ENCODE peak calls at places on chromosomes 2 and 18, in five cellular contexts. D is K562, A is neuronal stem cell, I is neural progenitor cell, Y is DND-41. S is an unnamed sample.

GRCh38 chr2:203396667-203397066 is 68.5 kb downstream of the ABI2 start:
- DNase-seq in A (no peak), D (peak; percentile 6), I (peak; percentile 39), Y (no peak), S (no peak)

GRCh38 chr2:74070991-74071390 is 76.7 kb downstream of the BOLA3 start:
- DNase-seq in A (no peak), I (no peak), Y (no peak), D (no peak), S (no peak)

GRCh38 chr2:33104052-33104623 is 157.4 kb downstream of the LTBP1 start:
- DNase-seq in Y (no peak), I (no peak), A (no peak), D (no peak), S (no peak)

GRCh38 chr2:167706800-167707199 is 540.6 kb downstream of the STK39 start:
- DNase-seq in A (no peak), D (no peak), Y (no peak), I (no peak), S (no peak)

GRCh38 chr2:113700186-113700841 is 56.1 kb downstream of the SLC35F5 start:
- DNase-seq in A (no peak), Y (no peak), D (peak; percentile 23), I (no peak), S (peak; percentile 76)

GRCh38 chr18:21341141-21341540 is 99.1 kb downstream of the GREB1L start:
- DNase-seq in D (no peak), Y (no peak), A (no peak), I (no peak), S (no peak)

GRCh38 chr18:45248240-45248903 is 366.9 kb upstream of the SLC14A2 start:
- DNase-seq in D (no peak), Y (no peak), A (no peak), I (no peak), S (no peak)

GRCh38 chr18:22999212-22999611 is 66.1 kb downstream of the RBBP8 start:
- DNase-seq in A (no peak), Y (no peak), I (peak; percentile 1), D (no peak), S (no peak)

GRCh38 chr18:42514522-42514921 is 559.5 kb downstream of the PIK3C3 start:
- DNase-seq in Y (no peak), I (no peak), A (no peak), D (no peak), S (no peak)

GRCh38 chr2:235642446-235643107 is 148.7 kb downstream of the AGAP1 start:
- DNase-seq in I (no peak), D (no peak), Y (no peak), A (no peak), S (no peak)

GRCh38 chr2:236712304-236712703 is 142.7 kb downstream of the ACKR3 start:
- DNase-seq in Y (no peak), I (no peak), D (no peak), A (no peak), S (no peak)

GRCh38 chr2:217966399-217967068 is 36.3 kb downstream of the TNS1 start:
- DNase-seq in A (no peak), D (no peak), Y (no peak), I (no peak), S (peak; percentile 41)

GRCh38 chr18:34320267-34320666 is 95.6 kb upstream of the NOL4 start:
- DNase-seq in Y (no peak), D (no peak), A (no peak), I (no peak), S (no peak)

GRCh38 chr2:129801575-129801974 is 177.9 kb upstream of the RAB6C start:
- DNase-seq in A (no peak), Y (no peak), D (no peak), I (no peak), S (no peak)

GRCh38 chr18:939167-939566 is 34.5 kb downstream of the ADCYAP1 start:
- DNase-seq in I (no peak), D (no peak), A (no peak), Y (no peak), S (no peak)

GRCh38 chr2:236831698-236832097 is 254.0 kb upstream of the COPS8 start:
- DNase-seq in A (no peak), Y (no peak), D (no peak), I (no peak), S (no peak)

GRCh38 chr2:23213196-23213595 is 171.8 kb upstream of the KLHL29 start:
- DNase-seq in Y (no peak), I (no peak), A (no peak), D (no peak), S (no peak)

GRCh38 chr2:219736196-219736595 is 108.8 kb downstream of the SLC4A3 start:
- DNase-seq in A (peak; percentile 64), D (peak; percentile 25), Y (peak; percentile 6), I (peak; percentile 81), S (no peak)

GRCh38 chr2:144131042-144131441 is 388.9 kb downstream of the ZEB2 start:
- DNase-seq in Y (no peak), A (no peak), I (no peak), D (no peak), S (no peak)

GRCh38 chr2:86706935-86707334 is 13.2 kb upstream of the RMND5A start:
- DNase-seq in Y (no peak), A (no peak), I (no peak), D (no peak), S (no peak)

GRCh38 chr2:232240896-232241295 is 137.7 kb upstream of the ALPP start:
- DNase-seq in D (no peak), I (no peak), Y (no peak), A (no peak), S (no peak)

DNA sequence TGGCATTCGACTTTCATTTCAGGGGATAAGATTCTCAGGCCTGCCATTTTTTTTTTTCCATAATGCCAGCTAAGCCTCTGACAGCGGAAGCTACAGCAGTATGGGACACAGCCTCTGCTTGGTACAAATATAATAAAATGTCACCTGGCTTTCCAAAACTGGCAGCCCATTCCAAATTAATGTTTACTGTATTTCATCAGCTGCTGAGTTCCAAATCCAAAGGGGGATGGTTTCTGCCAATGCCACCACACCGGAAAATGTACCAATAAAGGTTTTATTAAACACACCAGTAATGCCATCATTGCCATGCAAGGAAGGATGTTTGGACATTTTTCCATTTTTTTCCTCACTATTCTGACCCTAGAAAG is 275.8 kb upstream of the CCDC68 start:
- DNase-seq in A (no peak), Y (no peak), I (no peak), D (no peak), S (no peak)
- H3K4me3 ChIP-seq in A (no peak overlapping the region), Y (no peak overlapping the region), I (no peak overlapping the region), D (no peak overlapping the region), S (no peak overlapping the region)

GRCh38 chr2:185567196-185567595 is 171.4 kb upstream of the FSIP2 start:
- DNase-seq in I (no peak), Y (no peak), D (no peak), A (no peak), S (no peak)

DNA sequence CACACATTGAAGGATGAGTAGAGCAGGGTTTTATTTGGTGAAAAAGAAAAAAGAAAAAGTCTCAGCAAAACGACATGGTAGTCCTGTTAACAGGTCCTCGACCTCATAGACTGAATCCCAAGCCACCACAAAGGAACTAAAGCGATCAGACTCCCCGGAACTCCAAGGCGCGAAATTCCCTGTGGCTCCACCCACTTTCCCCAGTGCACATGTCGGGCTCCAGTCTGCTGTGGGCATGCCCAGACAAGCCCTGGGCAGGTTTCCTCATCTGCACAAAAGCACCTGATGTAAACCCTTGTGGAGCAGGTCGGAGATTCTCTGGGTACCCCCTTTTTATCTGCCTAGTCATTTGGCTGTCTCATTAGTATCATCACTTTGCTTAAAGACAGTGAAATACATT is 170.7 kb upstream of the FSIP2 start:
- DNase-seq in I (no peak), Y (no peak), A (no peak), D (no peak), S (peak; percentile 46)
- H3K9ac ChIP-seq in I (no peak overlapping the region), Y (no peak overlapping the region), A (no peak overlapping the region), D (no peak overlapping the region), S (no peak overlapping the region)

GRCh38 chr2:165423081-165423480 is 46.4 kb upstream of the CSRNP3 start:
- DNase-seq in I (no peak), A (no peak), Y (no peak), D (no peak), S (no peak)
- H3K4me3 ChIP-seq in I (no peak overlapping the region), A (no peak overlapping the region), Y (no peak overlapping the region), D (no peak overlapping the region), S (no peak overlapping the region)

DNA sequence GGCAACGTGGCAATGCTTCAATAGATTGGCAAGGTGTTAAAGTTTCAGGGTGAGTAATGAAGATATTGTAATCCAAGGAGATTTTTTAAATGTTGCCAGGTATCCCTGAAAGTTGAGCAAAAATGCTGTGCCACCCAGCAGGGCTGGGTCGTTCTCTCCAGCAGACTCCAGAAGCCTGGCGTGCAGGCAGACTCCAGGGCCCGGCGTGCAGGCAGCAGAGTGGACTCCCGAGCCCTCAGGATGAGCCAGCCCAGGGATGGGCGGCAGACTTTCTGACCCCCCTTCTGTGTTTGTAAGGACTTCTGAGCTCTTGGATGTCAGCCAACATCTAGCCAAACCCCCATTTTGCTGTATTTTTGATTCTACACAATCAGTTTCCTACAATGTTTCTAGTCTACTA is 289.1 kb downstream of the ZNF516 start:
- DNase-seq in D (no peak), Y (no peak), I (no peak), A (no peak), S (no peak)
- H3K9ac ChIP-seq in D (no peak overlapping the region), Y (no peak overlapping the region), I (no peak overlapping the region), A (no peak overlapping the region), S (no peak overlapping the region)

DNA sequence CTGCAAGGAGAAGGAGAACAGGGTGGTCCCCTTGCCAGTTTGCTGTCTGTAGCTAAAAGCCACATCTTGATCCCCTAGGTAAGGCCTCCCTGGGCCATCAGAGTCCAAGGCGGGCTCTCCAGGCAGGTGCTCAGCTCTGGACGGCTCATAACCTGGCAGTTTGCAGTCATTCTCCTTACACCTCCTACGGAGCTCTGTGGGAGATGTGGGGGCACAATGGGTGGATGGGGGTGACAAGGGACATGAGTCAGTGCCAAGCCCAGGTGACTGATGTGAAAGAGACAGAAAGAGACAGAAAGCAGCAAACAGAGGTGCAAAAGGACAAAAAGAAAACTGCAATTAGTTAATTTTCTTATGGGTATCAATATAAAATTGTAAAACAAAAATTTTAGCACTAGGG is 120.6 kb upstream of the ZBTB14 start:
- DNase-seq in I (no peak), D (no peak), Y (no peak), A (no peak), S (no peak)
- H3K4me3 ChIP-seq in I (no peak overlapping the region), D (no peak overlapping the region), Y (no peak overlapping the region), A (no peak overlapping the region), S (no peak overlapping the region)